ENCODE peak calls at places on chromosome 16, in nine cellular contexts. M is RWPE1, P is lower lobe of right lung, R is uterus, A is OCI-LY7, N is fibroblast of lung, I is adrenal gland, U is testis, J is A549. G is an unnamed sample.

GRCh38 chr16:1420111-1420539 is 422 bp downstream of the UQCC4 start:
- DNase-seq in N (no peak), I (peak; percentile 74), U (no peak), J (no peak), M (peak; percentile 20), R (no peak), A (no peak), P (no peak), G (no peak)

GRCh38 chr16:48434653-48435318 is 49.6 kb upstream of the SIAH1 start:
- DNase-seq in A (peak; percentile 53), N (peak; percentile 11), P (peak; percentile 54), R (no peak), M (no peak), J (peak; percentile 80), U (no peak), I (peak; percentile 37), G (no peak)

GRCh38 chr16:86458457-86458777 is 51.9 kb upstream of the FOXF1 start:
- DNase-seq in J (no peak), P (no peak), A (no peak), U (no peak), R (no peak), N (no peak), M (no peak), I (no peak), G (no peak)

GRCh38 chr16:4409081-4409932 is 7.1 kb downstream of the CORO7 start:
- DNase-seq in N (no peak), M (peak; percentile 63), I (no peak), U (no peak), A (no peak), J (peak; percentile 51), P (peak; percentile 32), R (no peak), G (no peak)

GRCh38 chr16:47035436-47035835 is 62.0 kb upstream of the DNAJA2 start:
- DNase-seq in A (no peak), U (no peak), R (no peak), J (no peak), I (no peak), M (no peak), N (no peak), P (no peak), G (no peak)

GRCh38 chr16:85673529-85674417 is 15.0 kb downstream of the GINS2 start:
- DNase-seq in R (no peak), J (no peak), A (no peak), U (peak; percentile 92), N (peak; percentile 74), M (no peak), I (peak; percentile 95), P (peak; percentile 74), G (no peak)

GRCh38 chr16:81446318-81447275 is 2.0 kb downstream of the CMIP start:
- DNase-seq in U (no peak), A (peak; percentile 36), M (peak; percentile 68), I (peak; percentile 60), J (peak; percentile 82), P (no peak), R (peak; percentile 43), N (peak; percentile 60), G (no peak)

GRCh38 chr16:89412811-89413210 is 77.5 kb downstream of the ANKRD11 start:
- DNase-seq in N (no peak), A (no peak), M (no peak), P (no peak), I (no peak), R (no peak), U (no peak), J (no peak), G (no peak)

GRCh38 chr16:2979669-2980226 is 498 bp downstream of the PKMYT1 start:
- DNase-seq in N (no peak), U (no peak), R (no peak), P (no peak), I (no peak), A (peak; percentile 42), J (no peak), M (no peak), G (no peak)

GRCh38 chr16:58339452-58339938 is 44.7 kb upstream of the PRSS54 start:
- DNase-seq in P (no peak), M (no peak), A (no peak), U (peak; percentile 24), J (peak; percentile 58), R (no peak), I (peak; percentile 46), N (peak; percentile 33), G (no peak)

GRCh38 chr16:23398987-23399805 is 53.8 kb downstream of the COG7 start:
- DNase-seq in P (peak; percentile 58), J (no peak), R (no peak), N (peak; percentile 25), M (no peak), I (no peak), A (no peak), U (no peak), G (no peak)

DNA sequence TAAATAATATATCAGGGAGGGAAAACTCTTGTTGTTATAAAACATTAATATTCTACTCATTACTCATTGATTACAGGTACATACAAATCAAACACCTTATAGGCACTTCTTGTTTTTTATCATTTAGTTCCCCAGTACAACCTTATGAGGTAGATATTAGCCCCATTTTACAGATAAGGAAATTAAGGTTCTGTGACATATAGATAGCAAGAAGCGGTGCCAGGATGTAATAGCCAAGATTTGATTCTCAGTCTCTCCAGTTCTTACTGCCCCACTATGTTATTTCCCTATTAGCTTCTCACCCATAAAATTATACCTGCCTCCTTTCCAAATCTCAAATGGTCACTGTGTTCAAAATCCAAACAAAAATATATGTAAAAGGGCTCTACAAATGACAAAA is 36.9 kb downstream of the CMTM3 start:
- DNase-seq in M (no peak), I (no peak), N (no peak), J (no peak), A (no peak), U (no peak), R (no peak), P (no peak), G (no peak)
- H3K27ac ChIP-seq in M (no peak overlapping the region), I (no peak overlapping the region), N (no peak overlapping the region), J (no peak overlapping the region), A (no peak overlapping the region), U (no peak overlapping the region), R (no peak overlapping the region), P (no peak overlapping the region), G (no peak overlapping the region)

GRCh38 chr16:70295634-70296033 is 3.4 kb upstream of the DDX19B start:
- DNase-seq in P (no peak), A (no peak), M (no peak), J (no peak), R (no peak), N (no peak), U (no peak), I (no peak), G (no peak)

GRCh38 chr16:70289229-70290098 is at the start of gene AARS1:
- DNase-seq in P (peak; percentile 97), N (peak; percentile 100), U (peak; percentile 99), M (peak; percentile 100), J (peak; percentile 100), I (peak; percentile 98), R (peak; percentile 98), A (peak; percentile 100), G (peak; percentile 95)

GRCh38 chr16:70294385-70295029 is 4.5 kb upstream of the DDX19B start:
- DNase-seq in I (no peak), P (no peak), R (no peak), J (no peak), N (no peak), M (no peak), U (peak; percentile 70), A (no peak), G (no peak)

DNA sequence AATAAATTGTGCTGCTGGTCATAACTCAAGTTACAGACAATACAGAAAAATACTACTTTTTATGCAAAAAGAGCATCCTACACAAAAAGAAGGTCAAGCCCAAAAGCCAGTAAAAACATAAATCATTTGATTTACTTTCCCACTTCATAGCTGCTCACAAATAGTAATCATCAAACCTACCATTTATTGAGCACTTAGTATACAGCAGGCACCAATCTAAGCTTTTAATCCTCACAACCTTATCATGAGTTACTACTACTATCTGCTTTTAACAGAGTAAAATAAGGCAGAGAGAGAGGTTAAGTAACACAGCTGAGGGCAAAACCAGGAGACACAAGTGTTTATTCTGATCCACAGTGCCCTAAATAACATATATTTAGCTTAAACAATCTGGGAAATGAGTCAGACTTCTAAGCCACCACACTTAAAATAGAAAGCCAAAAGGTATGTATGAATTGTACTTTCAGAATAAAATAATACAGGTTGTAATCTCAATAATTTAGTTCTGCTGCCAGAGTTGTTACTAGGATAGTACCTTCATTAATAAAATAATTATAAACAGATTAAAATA is 1.7 kb upstream of the AARS1 start:
- DNase-seq in I (no peak), J (no peak), P (no peak), M (no peak), U (no peak), R (no peak), A (no peak), N (no peak), G (no peak)
- H3K27ac ChIP-seq in I (no peak overlapping the region), J (peak overlapping the region; percentile 95), P (no peak overlapping the region), M (peak overlapping the region; percentile 41), U (no peak overlapping the region), R (no peak overlapping the region), A (no peak overlapping the region), N (no peak overlapping the region), G (no peak overlapping the region)

DNA sequence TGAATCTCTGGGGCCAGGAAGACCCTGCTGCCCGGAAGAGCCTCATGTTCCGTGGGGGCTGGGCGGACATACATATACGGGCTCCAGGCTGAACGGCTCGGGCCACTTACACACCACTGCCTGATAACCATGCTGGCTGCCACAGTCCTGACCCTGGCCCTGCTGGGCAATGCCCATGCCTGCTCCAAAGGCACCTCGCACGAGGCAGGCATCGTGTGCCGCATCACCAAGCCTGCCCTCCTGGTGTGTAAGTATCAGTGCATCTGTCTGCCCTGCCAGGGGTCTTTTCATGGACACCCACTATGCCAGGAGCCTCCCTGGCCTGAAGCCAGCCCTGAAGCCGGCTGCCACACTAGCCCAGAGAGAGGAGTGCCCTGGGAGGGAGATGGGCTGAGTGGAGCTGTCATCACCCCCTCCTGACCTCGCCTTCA is at the start of gene CETP:
- DNase-seq in R (no peak), I (peak; percentile 46), U (no peak), J (no peak), A (no peak), N (no peak), M (no peak), P (no peak), G (no peak)
- H3K27ac ChIP-seq in R (no peak within 1 kb of the TSS), I (peak within 1 kb of the TSS; percentile 52), U (no peak within 1 kb of the TSS), J (no peak within 1 kb of the TSS), A (no peak within 1 kb of the TSS), N (no peak within 1 kb of the TSS), M (no peak within 1 kb of the TSS), P (peak within 1 kb of the TSS; percentile 62), G (no peak within 1 kb of the TSS)

DNA sequence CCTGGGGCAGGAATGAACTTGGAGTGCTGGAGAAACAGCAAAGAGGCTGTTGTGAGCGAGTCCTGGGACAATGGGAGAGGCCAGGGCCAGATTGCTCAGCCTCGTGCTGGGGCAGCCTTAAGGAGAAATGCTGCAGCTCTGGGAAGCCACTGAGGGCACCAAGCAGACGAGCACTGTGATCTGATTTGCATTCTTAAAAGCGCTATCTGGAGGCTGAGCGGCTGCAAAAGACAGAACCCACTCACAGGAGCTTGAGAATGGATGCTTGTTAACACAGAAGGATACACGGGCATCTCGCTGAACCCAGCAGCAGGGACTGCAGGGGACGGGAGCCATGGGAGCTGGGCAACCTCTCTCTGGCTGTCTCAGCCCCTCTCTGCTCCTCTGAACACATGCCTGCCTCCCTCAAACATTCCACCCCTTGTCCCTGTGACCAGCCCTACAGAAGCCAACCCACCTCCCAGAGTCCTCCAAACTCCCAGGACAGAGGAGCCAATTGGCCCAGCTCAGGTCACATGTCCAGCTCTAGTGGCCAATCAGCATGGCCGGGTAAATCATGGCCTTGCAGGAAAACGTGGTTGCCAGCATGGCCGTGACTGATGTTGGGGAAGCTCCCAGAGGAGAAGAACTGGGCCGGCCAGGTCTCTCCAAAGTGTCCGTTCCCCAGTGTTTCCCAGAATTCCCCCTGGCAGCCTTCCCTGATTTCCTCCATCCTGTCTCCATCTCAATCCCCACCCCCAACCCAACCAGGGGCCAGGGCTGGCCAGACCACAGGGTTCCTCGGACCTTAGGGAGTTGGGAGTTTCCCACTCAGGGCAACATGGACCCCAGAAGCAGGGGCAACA is 60.3 kb downstream of the GSG1L start:
- DNase-seq in J (no peak), N (no peak), U (peak; percentile 58), I (no peak), P (no peak), A (no peak), M (no peak), R (no peak), G (no peak)
- H3K27ac ChIP-seq in J (no peak overlapping the region), N (no peak overlapping the region), U (no peak overlapping the region), I (no peak overlapping the region), P (no peak overlapping the region), A (no peak overlapping the region), M (no peak overlapping the region), R (no peak overlapping the region), G (peak overlapping the region; percentile 58)